ENCODE peak calls at places on chromosome 9, in seven cellular contexts. Y, M, S, U, R, T and Q are unnamed samples.

GRCh38 chr9:99134893-99135341 is 30.0 kb downstream of the TGFBR1 start:
- DNase-seq in Y (no peak), M (no peak), S (no peak), U (no peak), R (peak; percentile 77), T (no peak), Q (peak; percentile 22)

GRCh38 chr9:72951520-72952393 is 1.1 kb downstream of the ALDH1A1 start:
- DNase-seq in Y (no peak), M (no peak), S (no peak), U (no peak), R (no peak), T (no peak), Q (no peak)

GRCh38 chr9:125142560-125143376 is 560 bp downstream of the SCAI start:
- DNase-seq in Y (no peak), M (peak; percentile 65), S (no peak), U (no peak), R (peak; percentile 17), T (no peak), Q (no peak)

GRCh38 chr9:29212590-29213373 is 1639.5 kb upstream of the C9orf72 start:
- DNase-seq in Y (no peak), M (no peak), S (no peak), U (no peak), R (peak; percentile 6), T (no peak), Q (no peak)

GRCh38 chr9:15155826-15156225 is 151.2 kb downstream of the TTC39B start:
- DNase-seq in Y (no peak), M (no peak), S (peak; percentile 88), U (no peak), R (peak; percentile 22), T (no peak), Q (no peak)

GRCh38 chr9:113995963-113996362 is 82.1 kb downstream of the AMBP start:
- DNase-seq in Y (peak; percentile 17), M (peak; percentile 31), S (peak; percentile 40), U (no peak), R (no peak), T (no peak), Q (no peak)

GRCh38 chr9:126804198-126804695 is 593 bp upstream of the ZBTB43 start:
- DNase-seq in Y (no peak), M (no peak), S (no peak), U (no peak), R (no peak), T (no peak), Q (no peak)

GRCh38 chr9:114070188-114071103 is 7.7 kb downstream of the AMBP start:
- DNase-seq in Y (no peak), M (peak; percentile 57), S (peak; percentile 44), U (no peak), R (no peak), T (no peak), Q (no peak)

GRCh38 chr9:87086536-87086935 is 139.2 kb upstream of the GAS1 start:
- DNase-seq in Y (no peak), M (no peak), S (no peak), U (no peak), R (no peak), T (no peak), Q (no peak)

GRCh38 chr9:7507026-7507425 is 292.6 kb downstream of the DMAC1 start:
- DNase-seq in Y (no peak), M (no peak), S (no peak), U (no peak), R (no peak), T (no peak), Q (no peak)

GRCh38 chr9:102434545-102434944 is 560.6 kb upstream of the CYLC2 start:
- DNase-seq in Y (no peak), M (no peak), S (no peak), U (no peak), R (no peak), T (no peak), Q (no peak)

GRCh38 chr9:68825755-68826500 is 120.9 kb downstream of the PIP5K1B start:
- DNase-seq in Y (no peak), M (no peak), S (no peak), U (no peak), R (no peak), T (no peak), Q (no peak)

GRCh38 chr9:93149361-93149760 is 15.3 kb upstream of the NINJ1 start:
- DNase-seq in Y (no peak), M (no peak), S (no peak), U (no peak), R (no peak), T (no peak), Q (no peak)

GRCh38 chr9:134636142-134636507 is 5.5 kb upstream of the COL5A1 start:
- DNase-seq in Y (peak; percentile 26), M (peak; percentile 28), S (no peak), U (no peak), R (no peak), T (no peak), Q (no peak)

DNA sequence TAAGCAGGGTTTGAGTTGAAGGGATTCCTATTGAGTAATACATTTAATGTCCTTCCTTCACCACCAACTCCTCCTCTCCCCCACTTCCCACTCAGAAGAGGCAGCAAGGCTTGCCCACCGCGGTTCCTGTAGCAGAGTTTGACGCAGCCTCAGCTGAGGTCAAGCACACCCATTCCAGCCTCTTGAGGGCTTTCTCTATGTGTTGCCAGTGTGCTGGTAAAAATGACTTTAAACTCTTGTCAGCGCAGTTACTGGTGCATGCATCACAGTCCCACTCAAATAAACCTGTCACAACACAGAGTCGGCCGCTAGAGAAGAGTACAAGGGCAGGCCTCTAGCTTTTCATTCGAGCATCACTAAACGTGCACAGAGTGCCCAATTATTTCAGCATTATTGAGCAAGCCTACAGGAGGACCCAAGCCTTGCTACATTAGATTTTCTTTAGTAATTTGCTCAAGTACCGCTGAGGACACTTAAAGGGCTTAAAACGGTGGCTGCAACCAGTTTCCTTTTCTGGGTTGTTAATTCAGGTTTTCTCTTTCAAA is 79.6 kb downstream of the TLE4 start:
- DNase-seq in Y (no peak), M (no peak), S (no peak), U (no peak), R (no peak), T (no peak), Q (no peak)
- H3K4me3 ChIP-seq in Y (no peak overlapping the region), M (no peak overlapping the region), S (no peak overlapping the region), U (no peak overlapping the region), R (no peak overlapping the region), T (no peak overlapping the region), Q (no peak overlapping the region)

GRCh38 chr9:38132956-38133355 is 63.9 kb upstream of the SHB start:
- DNase-seq in Y (no peak), M (no peak), S (no peak), U (no peak), R (no peak), T (no peak), Q (no peak)
- H3K27me3 ChIP-seq in Y (no peaks in the 10 kb centered on the region), M (peaks cover 6% of the 10 kb centered on the region), S (no peaks in the 10 kb centered on the region), U (peaks cover 3% of the 10 kb centered on the region), R (peaks cover 33% of the 10 kb centered on the region), T (no peaks in the 10 kb centered on the region), Q (peaks cover 4% of the 10 kb centered on the region)

GRCh38 chr9:22169732-22170131 is 160.6 kb upstream of the CDKN2B start:
- DNase-seq in Y (no peak), M (no peak), S (no peak), U (no peak), R (no peak), T (no peak), Q (no peak)
- H3K4me3 ChIP-seq in Y (no peak overlapping the region), M (no peak overlapping the region), S (no peak overlapping the region), U (no peak overlapping the region), R (no peak overlapping the region), T (no peak overlapping the region), Q (no peak overlapping the region)

GRCh38 chr9:133604856-133605255 is 4.3 kb downstream of the FAM163B start:
- DNase-seq in Y (no peak), M (no peak), S (no peak), U (no peak), R (no peak), T (no peak), Q (no peak)

GRCh38 chr9:133604214-133604613 is 5.0 kb downstream of the FAM163B start:
- DNase-seq in Y (no peak), M (no peak), S (no peak), U (no peak), R (no peak), T (peak; percentile 29), Q (peak; percentile 11)

GRCh38 chr9:133605856-133606721 is 3.1 kb downstream of the FAM163B start:
- DNase-seq in Y (no peak), M (no peak), S (no peak), U (no peak), R (no peak), T (no peak), Q (no peak)

GRCh38 chr9:133606722-133607053 is 2.5 kb downstream of the FAM163B start:
- DNase-seq in Y (no peak), M (no peak), S (no peak), U (no peak), R (no peak), T (no peak), Q (no peak)

DNA sequence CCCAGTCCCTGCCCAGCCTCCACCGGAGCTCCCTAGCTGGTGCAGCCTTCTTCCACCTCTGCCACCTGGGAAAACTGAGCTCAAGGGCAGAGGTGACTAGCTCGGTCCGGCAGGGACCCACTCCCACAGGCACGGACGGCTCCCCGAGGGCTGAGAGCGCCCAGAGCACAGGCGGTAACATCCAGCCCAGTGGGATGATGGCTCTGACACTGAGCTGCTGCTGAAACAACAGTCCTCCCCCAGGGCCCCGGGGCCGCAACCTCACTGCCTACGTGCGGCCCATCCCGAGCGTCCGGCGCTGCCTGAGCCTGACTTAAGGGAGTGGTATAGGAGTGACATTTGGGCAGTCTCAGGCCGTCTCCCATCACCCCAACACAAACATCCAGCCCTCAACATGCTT is 3.7 kb downstream of the FAM163B start:
- DNase-seq in Y (no peak), M (no peak), S (no peak), U (no peak), R (no peak), T (no peak), Q (no peak)
- H3K27me3 ChIP-seq in Y (no peaks in the 10 kb centered on the region), M (peaks cover 93% of the 10 kb centered on the region), S (peaks cover 4% of the 10 kb centered on the region), U (peaks cover 40% of the 10 kb centered on the region), R (peaks cover 68% of the 10 kb centered on the region), T (peaks cover 18% of the 10 kb centered on the region), Q (peaks cover 16% of the 10 kb centered on the region)

GRCh38 chr9:37378613-37379004 is 43.9 kb upstream of the GRHPR start:
- DNase-seq in Y (no peak), M (no peak), S (no peak), U (no peak), R (no peak), T (no peak), Q (no peak)
- H3K4me3 ChIP-seq in Y (no peak overlapping the region), M (no peak overlapping the region), S (no peak overlapping the region), U (no peak overlapping the region), R (no peak overlapping the region), T (no peak overlapping the region), Q (no peak overlapping the region)

GRCh38 chr9:74496819-74497749 is at the start of gene RORB:
- DNase-seq in Y (peak; percentile 39), M (peak; percentile 71), S (peak; percentile 64), U (peak; percentile 36), R (peak; percentile 37), T (peak; percentile 35), Q (peak; percentile 56)
- H3K27me3 ChIP-seq in Y (no peaks in the 10 kb centered on the region), M (peaks cover 58% of the 10 kb centered on the region), S (no peaks in the 10 kb centered on the region), U (peaks cover 67% of the 10 kb centered on the region), R (peaks cover 63% of the 10 kb centered on the region), T (peaks cover 22% of the 10 kb centered on the region), Q (peaks cover 23% of the 10 kb centered on the region)